ENCODE peak calls at places on chromosomes 2 and 18, in eight cellular contexts. G, P, S, V, M, C, W and L are unnamed samples.

GRCh38 chr18:48766487-48766886 is 184.3 kb downstream of the SMAD7 start:
- DNase-seq in W (no peak), S (no peak), V (no peak), G (no peak), C (no peak), P (no peak), M (no peak), L (no peak)

GRCh38 chr18:42614619-42615293 is 500.7 kb downstream of the RIT2 start:
- DNase-seq in G (no peak), S (no peak), M (no peak), V (no peak), P (no peak), W (no peak), C (no peak), L (no peak)

GRCh38 chr2:28268386-28268785 is 124.3 kb upstream of the FOSL2 start:
- DNase-seq in W (no peak), C (no peak), S (no peak), M (no peak), V (no peak), P (no peak), G (no peak), L (no peak)

GRCh38 chr2:1749750-1750149 is 5.4 kb upstream of the PXDN start:
- DNase-seq in G (no peak), V (no peak), S (peak), C (no peak), P (peak), W (no peak), M (no peak), L (no peak)

GRCh38 chr2:200609027-200609614 is 23.3 kb downstream of the AOX1 start:
- DNase-seq in M (no peak), G (peak), V (no peak), C (peak), P (no peak), S (no peak), W (no peak), L (no peak)

GRCh38 chr2:99066075-99066557 is 75.4 kb upstream of the C2orf15 start:
- DNase-seq in P (no peak), M (peak), G (peak), W (no peak), V (peak), S (no peak), C (no peak), L (no peak)

GRCh38 chr2:71479261-71479660 is 25.9 kb downstream of the DYSF start:
- DNase-seq in S (no peak), C (peak), V (no peak), W (no peak), M (no peak), P (no peak), G (no peak), L (no peak)

GRCh38 chr2:134365356-134365755 is 111.5 kb downstream of the MGAT5 start:
- DNase-seq in M (no peak), W (no peak), P (no peak), C (no peak), V (peak), S (no peak), G (peak), L (no peak)

GRCh38 chr2:158204741-158205165 is 103.1 kb downstream of the UPP2 start:
- DNase-seq in G (no peak), M (no peak), W (no peak), C (no peak), V (no peak), P (no peak), S (no peak), L (no peak)

GRCh38 chr2:222993920-222994650 is 57.9 kb upstream of the KCNE4 start:
- DNase-seq in S (peak), V (no peak), G (peak), M (no peak), P (peak), C (peak), W (peak), L (peak)

GRCh38 chr2:99809259-99809900 is 319.6 kb upstream of the REV1 start:
- DNase-seq in M (no peak), C (no peak), W (no peak), V (no peak), S (no peak), G (no peak), P (no peak), L (no peak)

GRCh38 chr2:134738150-134738865 is 19.5 kb upstream of the TMEM163 start:
- DNase-seq in C (no peak), P (no peak), M (no peak), S (no peak), W (no peak), V (no peak), G (no peak), L (no peak)

GRCh38 chr2:120983344-120983743 is 247.7 kb downstream of the GLI2 start:
- DNase-seq in M (no peak), S (no peak), P (no peak), C (peak), G (no peak), V (no peak), W (no peak), L (no peak)

GRCh38 chr2:8103085-8103708 is 578.7 kb upstream of the ID2 start:
- DNase-seq in M (no peak), P (no peak), S (no peak), C (no peak), V (no peak), W (no peak), G (peak), L (no peak)

GRCh38 chr2:10520154-10520553 is 72.0 kb upstream of the ODC1 start:
- DNase-seq in M (no peak), V (no peak), W (no peak), P (no peak), S (no peak), C (peak), G (no peak), L (no peak)

GRCh38 chr2:138012082-138012481 is 47.8 kb downstream of the HNMT start:
- DNase-seq in G (no peak), C (no peak), V (no peak), P (no peak), S (no peak), W (no peak), M (no peak), L (no peak)

GRCh38 chr2:217653240-217653639 is 349.6 kb downstream of the TNS1 start:
- DNase-seq in C (peak), P (peak), S (no peak), V (no peak), G (peak), M (no peak), W (peak), L (peak)

GRCh38 chr2:96111823-96112500 is 4.4 kb downstream of the ADRA2B start:
- DNase-seq in W (no peak), V (no peak), P (peak), C (peak), S (no peak), G (no peak), M (no peak), L (no peak)

GRCh38 chr18:31146809-31147208 is 15.8 kb downstream of the DSC1 start:
- DNase-seq in G (no peak), S (no peak), M (no peak), W (no peak), V (no peak), C (no peak), P (no peak), L (no peak)

GRCh38 chr2:88690591-88691338 is 708 bp upstream of the RPIA start:
- DNase-seq in P (no peak), C (no peak), S (peak), V (peak), G (peak), M (no peak), W (no peak), L (peak)

GRCh38 chr18:69469444-69469919 is 68.8 kb downstream of the DOK6 start:
- DNase-seq in S (no peak), P (no peak), W (no peak), M (no peak), G (peak), C (peak), V (peak), L (no peak)

GRCh38 chr2:102235491-102235890 is 48.7 kb downstream of the IL1RL2 start:
- DNase-seq in G (peak), P (no peak), C (no peak), S (no peak), V (no peak), M (no peak), W (no peak), L (no peak)

GRCh38 chr2:120861191-120861575 is 125.5 kb downstream of the GLI2 start:
- DNase-seq in G (no peak), P (no peak), S (no peak), W (no peak), M (no peak), C (no peak), V (no peak), L (no peak)

GRCh38 chr2:100592226-100592625 is 29.4 kb downstream of the PDCL3 start:
- DNase-seq in G (no peak), M (no peak), S (no peak), W (no peak), C (no peak), V (no peak), P (no peak), L (no peak)

GRCh38 chr2:203928849-203929248 is 7.7 kb upstream of the ICOS start:
- DNase-seq in V (no peak), W (no peak), S (no peak), P (no peak), G (no peak), M (no peak), C (no peak), L (no peak)

GRCh38 chr2:66433945-66434678 is 813 bp upstream of the MEIS1 start:
- DNase-seq in G (peak), V (peak), W (no peak), M (no peak), C (peak), S (peak), P (peak), L (peak)

GRCh38 chr2:8436585-8436984 is 245.3 kb upstream of the ID2 start:
- DNase-seq in P (no peak), G (no peak), S (no peak), M (no peak), W (no peak), V (no peak), C (peak), L (no peak)

GRCh38 chr18:77124452-77124922 is 8.1 kb downstream of the MBP start:
- DNase-seq in V (no peak), S (no peak), G (no peak), P (no peak), C (peak), W (no peak), M (peak), L (no peak)

GRCh38 chr2:5250482-5250881 is 441.7 kb upstream of the SOX11 start:
- DNase-seq in C (no peak), M (no peak), W (no peak), V (no peak), S (no peak), P (no peak), G (no peak), L (no peak)

GRCh38 chr2:52572469-52572894 is 1195.1 kb upstream of the CHAC2 start:
- DNase-seq in M (no peak), C (no peak), V (no peak), P (no peak), G (no peak), W (no peak), S (no peak), L (no peak)

GRCh38 chr2:120415728-120416509 is 70.0 kb downstream of the INHBB start:
- DNase-seq in P (no peak), W (no peak), M (no peak), S (peak), V (no peak), G (no peak), C (no peak), L (no peak)

GRCh38 chr2:66305714-66306113 is 129.2 kb upstream of the MEIS1 start:
- DNase-seq in M (no peak), W (peak), G (no peak), P (peak), C (peak), V (no peak), S (peak), L (peak)

GRCh38 chr2:39436592-39437521 is at the start of gene MAP4K3:
- DNase-seq in W (peak), M (peak), V (peak), C (peak), P (peak), G (peak), S (peak), L (peak)
- TF ChIP-seq POLR2A in W (peak), M (peak), V (peak), C (peak), P (peak), G (peak), S (no peak), L (peak)

GRCh38 chr2:141528990-141529389 is 601.8 kb downstream of the LRP1B start:
- DNase-seq in S (no peak), V (no peak), G (no peak), W (no peak), M (no peak), C (no peak), P (no peak), L (no peak)
- TF ChIP-seq EP300 in S (no peak), V (no peak), G (no peak), W (no peak), M (no peak), C (no peak), P (no peak), L (no peak)

DNA sequence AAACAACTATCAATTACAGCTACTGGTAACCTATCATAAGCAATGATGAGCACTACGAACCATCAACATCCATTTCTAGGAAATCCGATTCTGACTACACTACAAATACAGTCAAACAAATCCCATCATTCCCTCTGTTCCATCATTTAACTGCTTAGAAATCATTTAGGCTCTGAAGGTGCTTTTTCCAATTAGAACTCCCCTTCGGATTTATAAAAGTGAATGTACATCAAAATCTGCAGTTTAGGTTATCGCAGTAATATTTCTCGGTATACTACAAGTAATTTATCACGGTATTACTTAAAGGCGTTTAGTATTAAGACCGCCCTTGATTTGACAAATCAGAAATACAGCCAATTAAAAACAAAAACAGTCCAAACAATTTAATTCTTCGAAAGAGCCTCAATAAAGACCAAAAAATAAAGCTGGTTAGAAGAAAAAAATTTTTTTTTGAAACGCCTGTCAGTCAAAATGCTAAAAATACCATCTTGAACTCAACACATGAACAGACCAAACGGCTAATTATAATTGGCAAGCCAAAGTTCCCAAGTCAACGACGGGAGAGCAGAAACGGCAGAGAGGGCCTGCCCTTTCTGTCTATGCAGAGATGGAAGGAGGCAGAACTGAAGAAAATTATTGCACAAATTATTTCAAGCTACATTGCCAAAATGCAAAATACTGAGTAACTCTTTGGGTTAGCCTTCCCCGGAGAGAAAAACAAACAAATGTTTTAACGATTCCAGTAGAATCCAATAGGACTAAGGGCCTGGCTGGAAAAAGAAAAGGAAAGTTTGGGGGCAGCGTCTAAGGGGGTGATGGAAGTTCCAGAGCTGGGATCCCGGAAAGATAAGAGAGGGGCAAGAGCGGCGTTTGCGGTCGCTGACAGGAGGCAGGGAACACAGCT is 1.2 kb downstream of the VPS54 start:
- DNase-seq in G (peak), P (no peak), V (no peak), M (no peak), S (no peak), W (no peak), C (no peak), L (peak)
- TF ChIP-seq POLR2A in G (no peak), P (no peak), V (no peak), M (no peak), S (no peak), W (no peak), C (no peak), L (no peak)

GRCh38 chr2:239607795-239608171 is 207.0 kb upstream of the HDAC4 start:
- DNase-seq in P (no peak), M (no peak), V (no peak), S (no peak), W (no peak), G (no peak), C (peak), L (no peak)

GRCh38 chr2:239608723-239609122 is 207.9 kb upstream of the HDAC4 start:
- DNase-seq in M (no peak), G (no peak), P (no peak), W (no peak), V (no peak), C (peak), S (no peak), L (no peak)

GRCh38 chr2:239605409-239605808 is 204.6 kb upstream of the HDAC4 start:
- DNase-seq in W (no peak), M (no peak), G (no peak), V (no peak), C (no peak), S (no peak), P (no peak), L (no peak)

GRCh38 chr2:239605976-239606375 is 205.2 kb upstream of the HDAC4 start:
- DNase-seq in S (no peak), M (no peak), V (no peak), G (no peak), W (no peak), P (no peak), C (peak), L (no peak)

GRCh38 chr2:239606955-239607794 is 206.4 kb upstream of the HDAC4 start:
- DNase-seq in G (no peak), C (no peak), V (no peak), W (no peak), S (no peak), M (no peak), P (no peak), L (no peak)
- TF ChIP-seq EP300 in G (no peak), C (no peak), V (no peak), W (no peak), S (no peak), M (no peak), P (no peak), L (no peak)

GRCh38 chr18:12327510-12328178 is 19.6 kb downstream of the TUBB6 start:
- DNase-seq in C (peak), V (peak), M (no peak), P (peak), W (peak), S (peak), G (peak), L (peak)
- TF ChIP-seq POLR2A in C (no peak), V (peak), M (no peak), P (no peak), W (no peak), S (no peak), G (no peak), L (no peak)